ENCODE peak calls at places on chromosomes 4 and X, in seven cellular contexts. Y is ovary, M is neural progenitor cell, H is endothelial cell of umbilical vein, Q is H9, O is ascending aorta, S is Panc1. D is an unnamed sample.

GRCh38 chr4:149914521-149915115 is 99.0 kb upstream of the IQCM start:
- DNase-seq in Y (no peak), M (peak), H (peak), Q (peak), O (no peak), S (peak), D (no peak)

GRCh38 chr4:8556341-8557150 is 23.6 kb upstream of the GPR78 start:
- DNase-seq in Y (peak), M (no peak), H (no peak), Q (no peak), O (no peak), S (no peak), D (no peak)

GRCh38 chr4:186765673-186766546 is 42.3 kb upstream of the FAT1 start:
- DNase-seq in Y (no peak), M (peak), H (no peak), Q (no peak), O (no peak), S (no peak), D (no peak)

GRCh38 chr4:2364654-2365053 is 53.8 kb downstream of the ZFYVE28 start:
- DNase-seq in Y (peak), M (no peak), H (no peak), Q (no peak), O (peak), S (no peak), D (no peak)

GRCh38 chr4:42915484-42915883 is 23.0 kb downstream of the GRXCR1 start:
- DNase-seq in Y (no peak), M (no peak), H (no peak), Q (no peak), O (no peak), S (no peak), D (no peak)

GRCh38 chrX:67723580-67724351 is 179.9 kb downstream of the AR start:
- DNase-seq in Y (no peak), M (no peak), H (no peak), Q (no peak), O (no peak), S (no peak), D (no peak)

GRCh38 chr4:119020158-119020557 is 115.5 kb upstream of the MYOZ2 start:
- DNase-seq in Y (no peak), M (no peak), H (no peak), Q (no peak), O (no peak), S (no peak), D (no peak)

GRCh38 chrX:427812-428725 is 41.4 kb upstream of the PPP2R3B start:
- DNase-seq in Y (no peak), M (peak), H (no peak), Q (peak), O (no peak), S (no peak), D (no peak)

GRCh38 chrX:55107911-55108310 is 19.1 kb downstream of the PAGE2 start:
- DNase-seq in Y (no peak), M (no peak), H (no peak), Q (no peak), O (no peak), S (no peak), D (no peak)

GRCh38 chrX:118536687-118537461 is 41.3 kb downstream of the DOCK11 start:
- DNase-seq in Y (no peak), M (peak), H (peak), Q (no peak), O (no peak), S (no peak), D (no peak)
- TF ChIP-seq CTCF in Y (no peak), M (peak), H (no peak), Q (peak), O (peak), S (peak), D (no peak)

GRCh38 chr4:139988863-139989765 is 164.9 kb downstream of the MAML3 start:
- DNase-seq in Y (peak), M (peak), H (peak), Q (peak), O (peak), S (peak), D (no peak)
- H3K27ac ChIP-seq in Y (no peak), M (no peak), H (peak), Q (no peak), O (no peak), S (peak), D (no peak)

DNA sequence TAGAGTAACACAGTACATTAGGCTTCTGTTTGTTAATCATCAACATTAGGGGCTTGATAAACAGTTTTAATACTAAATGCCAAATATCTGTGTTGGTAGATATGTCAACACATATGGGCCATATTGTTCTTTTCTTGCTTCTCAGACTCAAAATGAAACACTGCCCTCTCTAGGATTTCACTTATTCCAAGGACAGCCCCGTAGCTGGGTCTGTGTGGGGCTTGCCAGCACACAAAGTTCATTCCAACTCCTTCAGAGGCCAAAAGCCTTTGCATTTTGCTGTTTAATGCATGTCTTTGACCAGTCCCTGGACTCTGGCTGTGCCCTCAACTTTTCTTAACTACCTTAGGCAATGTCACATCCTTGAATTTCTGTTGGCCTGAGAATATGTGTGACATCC is 102.0 kb upstream of the ZNF827 start:
- DNase-seq in Y (no peak), M (no peak), H (no peak), Q (no peak), O (no peak), S (no peak), D (no peak)
- TF ChIP-seq CTCF in Y (no peak), M (no peak), H (no peak), Q (no peak), O (no peak), S (no peak), D (no peak)

GRCh38 chr4:53763813-53764597 is 172.7 kb upstream of the LNX1 start:
- DNase-seq in Y (no peak), M (peak), H (no peak), Q (no peak), O (no peak), S (no peak), D (no peak)
- H3K27ac ChIP-seq in Y (no peak), M (no peak), H (no peak), Q (no peak), O (peak), S (no peak), D (no peak)

D was measured in prostate gland.